ENCODE peak calls at places on chromosome 19, in seven cellular contexts. One of them, this sample, is unnamed.

GRCh38 chr19:7272856-7273578 is 21.2 kb downstream of the INSR start:
- DNase-seq in left ventricle myocardium inferior: no peak
- DNase-seq in GDM1: no peak
- DNase-seq in T follicular helper cell: no peak
- DNase-seq in HFFc6: no peak
- DNase-seq in omental fat pad: no peak
- DNase-seq in GF-D8: peak
- DNase-seq in this sample: no peak

GRCh38 chr19:21133633-21134032 is 8.2 kb upstream of the ZNF431 start:
- DNase-seq in left ventricle myocardium inferior: no peak
- DNase-seq in GDM1: no peak
- DNase-seq in T follicular helper cell: no peak
- DNase-seq in HFFc6: no peak
- DNase-seq in omental fat pad: no peak
- DNase-seq in GF-D8: no peak
- DNase-seq in this sample: no peak

GRCh38 chr19:2050349-2050990 is 574 bp downstream of the MKNK2 start:
- DNase-seq in left ventricle myocardium inferior: no peak
- DNase-seq in GDM1: no peak
- DNase-seq in T follicular helper cell: no peak
- DNase-seq in HFFc6: no peak
- DNase-seq in omental fat pad: no peak
- DNase-seq in GF-D8: no peak
- DNase-seq in this sample: no peak

GRCh38 chr19:55080121-55080914 is 4.6 kb downstream of the EPS8L1 start:
- DNase-seq in left ventricle myocardium inferior: peak
- DNase-seq in GDM1: no peak
- DNase-seq in T follicular helper cell: peak
- DNase-seq in HFFc6: no peak
- DNase-seq in omental fat pad: no peak
- DNase-seq in GF-D8: peak
- DNase-seq in this sample: peak

GRCh38 chr19:33280351-33280921 is 21.9 kb downstream of the CEBPA start:
- DNase-seq in left ventricle myocardium inferior: no peak
- DNase-seq in GDM1: no peak
- DNase-seq in T follicular helper cell: no peak
- DNase-seq in HFFc6: no peak
- DNase-seq in omental fat pad: no peak
- DNase-seq in GF-D8: peak
- DNase-seq in this sample: no peak

GRCh38 chr19:52170304-52170703 is 1.1 kb downstream of the ZNF836 start:
- DNase-seq in left ventricle myocardium inferior: no peak
- DNase-seq in GDM1: no peak
- DNase-seq in T follicular helper cell: no peak
- DNase-seq in HFFc6: no peak
- DNase-seq in omental fat pad: no peak
- DNase-seq in GF-D8: no peak
- DNase-seq in this sample: no peak

GRCh38 chr19:54470991-54471782 is 1.9 kb downstream of the CDC42EP5 start:
- DNase-seq in left ventricle myocardium inferior: peak
- DNase-seq in GDM1: no peak
- DNase-seq in T follicular helper cell: no peak
- DNase-seq in HFFc6: no peak
- DNase-seq in omental fat pad: no peak
- DNase-seq in GF-D8: no peak
- DNase-seq in this sample: no peak

GRCh38 chr19:15330801-15331418 is 1.4 kb downstream of the BRD4 start:
- DNase-seq in left ventricle myocardium inferior: no peak
- DNase-seq in GDM1: no peak
- DNase-seq in T follicular helper cell: no peak
- DNase-seq in HFFc6: peak
- DNase-seq in omental fat pad: no peak
- DNase-seq in GF-D8: no peak
- DNase-seq in this sample: no peak

GRCh38 chr19:14519860-14520407 is 1.7 kb upstream of the DNAJB1 start:
- DNase-seq in left ventricle myocardium inferior: no peak
- DNase-seq in GDM1: no peak
- DNase-seq in T follicular helper cell: no peak
- DNase-seq in HFFc6: peak
- DNase-seq in omental fat pad: no peak
- DNase-seq in GF-D8: no peak
- DNase-seq in this sample: no peak

GRCh38 chr19:39494661-39495060 is 4.1 kb upstream of the DLL3 start:
- DNase-seq in left ventricle myocardium inferior: no peak
- DNase-seq in GDM1: no peak
- DNase-seq in T follicular helper cell: no peak
- DNase-seq in HFFc6: no peak
- DNase-seq in omental fat pad: no peak
- DNase-seq in GF-D8: no peak
- DNase-seq in this sample: no peak

GRCh38 chr19:3969435-3970312 is 1.2 kb downstream of the DAPK3 start:
- DNase-seq in left ventricle myocardium inferior: no peak
- DNase-seq in GDM1: no peak
- DNase-seq in T follicular helper cell: no peak
- DNase-seq in HFFc6: peak
- DNase-seq in omental fat pad: no peak
- DNase-seq in GF-D8: no peak
- DNase-seq in this sample: no peak

GRCh38 chr19:9909251-9909650 is 27.1 kb downstream of the OLFM2 start:
- DNase-seq in left ventricle myocardium inferior: no peak
- DNase-seq in GDM1: peak
- DNase-seq in T follicular helper cell: no peak
- DNase-seq in HFFc6: no peak
- DNase-seq in omental fat pad: no peak
- DNase-seq in GF-D8: no peak
- DNase-seq in this sample: no peak

GRCh38 chr19:38061294-38061693 is 154.3 kb downstream of the SIPA1L3 start:
- DNase-seq in left ventricle myocardium inferior: no peak
- DNase-seq in GDM1: no peak
- DNase-seq in T follicular helper cell: no peak
- DNase-seq in HFFc6: peak
- DNase-seq in omental fat pad: no peak
- DNase-seq in GF-D8: no peak
- DNase-seq in this sample: no peak

GRCh38 chr19:33438016-33438671 is 64.6 kb downstream of the CEBPG start:
- DNase-seq in left ventricle myocardium inferior: peak
- DNase-seq in GDM1: no peak
- DNase-seq in T follicular helper cell: no peak
- DNase-seq in HFFc6: no peak
- DNase-seq in omental fat pad: no peak
- DNase-seq in GF-D8: no peak
- DNase-seq in this sample: peak

GRCh38 chr19:8387688-8388611 is 2.2 kb upstream of the RAB11B start:
- DNase-seq in left ventricle myocardium inferior: no peak
- DNase-seq in GDM1: no peak
- DNase-seq in T follicular helper cell: no peak
- DNase-seq in HFFc6: no peak
- DNase-seq in omental fat pad: no peak
- DNase-seq in GF-D8: no peak
- DNase-seq in this sample: no peak

GRCh38 chr19:48754950-48755645 is at the start of gene FGF21:
- DNase-seq in left ventricle myocardium inferior: no peak
- DNase-seq in GDM1: no peak
- DNase-seq in T follicular helper cell: no peak
- DNase-seq in HFFc6: no peak
- DNase-seq in omental fat pad: no peak
- DNase-seq in GF-D8: no peak
- DNase-seq in this sample: no peak

GRCh38 chr19:16874250-16874977 is 14.4 kb upstream of the F2RL3 start:
- DNase-seq in left ventricle myocardium inferior: no peak
- DNase-seq in GDM1: no peak
- DNase-seq in T follicular helper cell: no peak
- DNase-seq in HFFc6: no peak
- DNase-seq in omental fat pad: no peak
- DNase-seq in GF-D8: no peak
- DNase-seq in this sample: no peak

GRCh38 chr19:31139871-31140505 is 209.2 kb downstream of the TSHZ3 start:
- DNase-seq in left ventricle myocardium inferior: no peak
- DNase-seq in GDM1: no peak
- DNase-seq in T follicular helper cell: no peak
- DNase-seq in HFFc6: peak
- DNase-seq in omental fat pad: no peak
- DNase-seq in GF-D8: no peak
- DNase-seq in this sample: no peak

GRCh38 chr19:10603873-10604459 is 16.9 kb upstream of the AP1M2 start:
- DNase-seq in left ventricle myocardium inferior: no peak
- DNase-seq in GDM1: peak
- DNase-seq in T follicular helper cell: no peak
- DNase-seq in HFFc6: no peak
- DNase-seq in omental fat pad: no peak
- DNase-seq in GF-D8: peak
- DNase-seq in this sample: no peak

GRCh38 chr19:19540707-19541515 is 2.8 kb downstream of the CILP2 start:
- DNase-seq in left ventricle myocardium inferior: no peak
- DNase-seq in GDM1: no peak
- DNase-seq in T follicular helper cell: peak
- DNase-seq in HFFc6: no peak
- DNase-seq in omental fat pad: peak
- DNase-seq in GF-D8: no peak
- DNase-seq in this sample: no peak

GRCh38 chr19:35673121-35673804 is 6.9 kb downstream of the UPK1A start:
- DNase-seq in left ventricle myocardium inferior: peak
- DNase-seq in GDM1: no peak
- DNase-seq in T follicular helper cell: no peak
- DNase-seq in HFFc6: peak
- DNase-seq in omental fat pad: no peak
- DNase-seq in GF-D8: no peak
- DNase-seq in this sample: no peak

GRCh38 chr19:45863840-45864628 is at the start of gene FOXA3:
- DNase-seq in left ventricle myocardium inferior: no peak
- DNase-seq in GDM1: no peak
- DNase-seq in T follicular helper cell: no peak
- DNase-seq in HFFc6: no peak
- DNase-seq in omental fat pad: no peak
- DNase-seq in GF-D8: no peak
- DNase-seq in this sample: no peak

GRCh38 chr19:18097993-18098890 is 664 bp downstream of the MAST3 start:
- DNase-seq in left ventricle myocardium inferior: no peak
- DNase-seq in GDM1: no peak
- DNase-seq in T follicular helper cell: no peak
- DNase-seq in HFFc6: no peak
- DNase-seq in omental fat pad: no peak
- DNase-seq in GF-D8: no peak
- DNase-seq in this sample: no peak

GRCh38 chr19:39941151-39941550 is 6.7 kb upstream of the FCGBP start:
- DNase-seq in left ventricle myocardium inferior: no peak
- DNase-seq in GDM1: no peak
- DNase-seq in T follicular helper cell: no peak
- DNase-seq in HFFc6: no peak
- DNase-seq in omental fat pad: no peak
- DNase-seq in GF-D8: no peak
- DNase-seq in this sample: no peak

GRCh38 chr19:4109626-4109945 is 14.3 kb downstream of the MAP2K2 start:
- DNase-seq in left ventricle myocardium inferior: no peak
- DNase-seq in GDM1: no peak
- DNase-seq in T follicular helper cell: no peak
- DNase-seq in HFFc6: no peak
- DNase-seq in omental fat pad: no peak
- DNase-seq in GF-D8: no peak
- DNase-seq in this sample: no peak

GRCh38 chr19:55584871-55585270 is 4.2 kb upstream of the ZNF579 start:
- DNase-seq in left ventricle myocardium inferior: no peak
- DNase-seq in GDM1: no peak
- DNase-seq in T follicular helper cell: no peak
- DNase-seq in HFFc6: no peak
- DNase-seq in omental fat pad: no peak
- DNase-seq in GF-D8: no peak
- DNase-seq in this sample: no peak

GRCh38 chr19:49213791-49214190 is 56.2 kb downstream of the TRPM4 start:
- DNase-seq in left ventricle myocardium inferior: no peak
- DNase-seq in GDM1: no peak
- DNase-seq in T follicular helper cell: no peak
- DNase-seq in HFFc6: no peak
- DNase-seq in omental fat pad: no peak
- DNase-seq in GF-D8: no peak
- DNase-seq in this sample: no peak

GRCh38 chr19:18940791-18941627 is at the start of gene HOMER3:
- DNase-seq in left ventricle myocardium inferior: peak
- DNase-seq in GDM1: peak
- DNase-seq in T follicular helper cell: peak
- DNase-seq in HFFc6: peak
- DNase-seq in omental fat pad: peak
- DNase-seq in GF-D8: peak
- DNase-seq in this sample: peak

GRCh38 chr19:39916851-39917396 is 17.5 kb downstream of the FCGBP start:
- DNase-seq in left ventricle myocardium inferior: no peak
- DNase-seq in GDM1: no peak
- DNase-seq in T follicular helper cell: no peak
- DNase-seq in HFFc6: no peak
- DNase-seq in omental fat pad: no peak
- DNase-seq in GF-D8: no peak
- DNase-seq in this sample: no peak

GRCh38 chr19:46361915-46362314 is 15.0 kb downstream of the PPP5C start:
- DNase-seq in left ventricle myocardium inferior: no peak
- DNase-seq in GDM1: no peak
- DNase-seq in T follicular helper cell: no peak
- DNase-seq in HFFc6: no peak
- DNase-seq in omental fat pad: no peak
- DNase-seq in GF-D8: no peak
- DNase-seq in this sample: no peak

GRCh38 chr19:34676697-34677385 is at the start of gene SCGB2B2:
- DNase-seq in left ventricle myocardium inferior: no peak
- DNase-seq in GDM1: no peak
- DNase-seq in T follicular helper cell: peak
- DNase-seq in HFFc6: no peak
- DNase-seq in omental fat pad: no peak
- DNase-seq in GF-D8: peak
- DNase-seq in this sample: no peak

GRCh38 chr19:44960906-44961734 is 5.9 kb downstream of the CLPTM1 start:
- DNase-seq in left ventricle myocardium inferior: no peak
- DNase-seq in GDM1: no peak
- DNase-seq in T follicular helper cell: no peak
- DNase-seq in HFFc6: no peak
- DNase-seq in omental fat pad: no peak
- DNase-seq in GF-D8: no peak
- DNase-seq in this sample: no peak

GRCh38 chr19:40467007-40467565 is 285 bp downstream of the SPTBN4 start:
- DNase-seq in left ventricle myocardium inferior: no peak
- DNase-seq in GDM1: no peak
- DNase-seq in T follicular helper cell: no peak
- DNase-seq in HFFc6: no peak
- DNase-seq in omental fat pad: no peak
- DNase-seq in GF-D8: no peak
- DNase-seq in this sample: no peak

GRCh38 chr19:45254044-45254531 is 3.0 kb downstream of the MARK4 start:
- DNase-seq in left ventricle myocardium inferior: no peak
- DNase-seq in GDM1: no peak
- DNase-seq in T follicular helper cell: no peak
- DNase-seq in HFFc6: no peak
- DNase-seq in omental fat pad: no peak
- DNase-seq in GF-D8: no peak
- DNase-seq in this sample: no peak